ENCODE peak calls at places on chromosomes 5 and 9, in nine cellular contexts. M is kidney; C is activated T-helper 1 cell treated with Interleukin-2 at 50 U/mL for 16 hours; O is astrocyte of the spinal cord; A is NCI-H1694 treated with DMSO at 0.1 percent for 48 hours; I is T-cell; Q is activated CD4-positive, alpha-beta T cell treated with anti-CD3 and anti-CD28 coated beads for 24 hours; H is foreskin fibroblast; E is stomach. Y is an unnamed sample.

GRCh38 chr9:16532272-16532671 is 338.2 kb downstream of the BNC2 start:
- DNase-seq in M (no peak), C (no peak), O (no peak), A (no peak), I (no peak), Q (no peak), H (no peak), E (no peak), Y (no peak)

GRCh38 chr5:52990531-52990925 is 1.4 kb downstream of the ITGA2 start:
- DNase-seq in M (no peak), C (no peak), O (no peak), A (no peak), I (no peak), Q (no peak), H (no peak), E (no peak), Y (no peak)

GRCh38 chr9:101463397-101463796 is 27.8 kb upstream of the ALDOB start:
- DNase-seq in M (no peak), C (no peak), O (peak), A (no peak), I (no peak), Q (no peak), H (peak), E (no peak), Y (no peak)

GRCh38 chr9:134557331-134557730 is 84.3 kb upstream of the COL5A1 start:
- DNase-seq in M (peak), C (no peak), O (no peak), A (no peak), I (no peak), Q (no peak), H (no peak), E (no peak), Y (peak)

GRCh38 chr9:6106576-6107339 is 91.3 kb upstream of the RANBP6 start:
- DNase-seq in M (no peak), C (no peak), O (no peak), A (peak), I (no peak), Q (no peak), H (peak), E (no peak), Y (peak)

GRCh38 chr9:115058684-115059315 is 59.2 kb downstream of the TNC start:
- DNase-seq in M (peak), C (no peak), O (peak), A (no peak), I (no peak), Q (no peak), H (peak), E (no peak), Y (no peak)

GRCh38 chr5:148937239-148937638 is 110.8 kb downstream of the ADRB2 start:
- DNase-seq in M (no peak), C (no peak), O (no peak), A (no peak), I (no peak), Q (no peak), H (no peak), E (no peak), Y (no peak)

GRCh38 chr5:79829260-79829659 is 139.6 kb downstream of the CMYA5 start:
- DNase-seq in M (no peak), C (no peak), O (no peak), A (no peak), I (no peak), Q (no peak), H (no peak), E (no peak), Y (peak)

GRCh38 chr9:91949946-91950664 is at the start of gene ROR2:
- DNase-seq in M (peak), C (peak), O (peak), A (peak), I (no peak), Q (peak), H (no peak), E (peak), Y (peak)

GRCh38 chr5:35087971-35088370 is 40.2 kb upstream of the AGXT2 start:
- DNase-seq in M (no peak), C (no peak), O (peak), A (no peak), I (no peak), Q (no peak), H (peak), E (no peak), Y (no peak)

GRCh38 chr9:134591082-134591571 is 50.5 kb upstream of the COL5A1 start:
- DNase-seq in M (no peak), C (no peak), O (no peak), A (no peak), I (no peak), Q (no peak), H (no peak), E (no peak), Y (no peak)

GRCh38 chr5:59709833-59710232 is 183.7 kb downstream of the PDE4D start:
- DNase-seq in M (no peak), C (no peak), O (peak), A (no peak), I (no peak), Q (no peak), H (peak), E (peak), Y (peak)

GRCh38 chr5:55223219-55223987 is 3.7 kb downstream of the MCIDAS start:
- DNase-seq in M (no peak), C (no peak), O (no peak), A (no peak), I (no peak), Q (no peak), H (no peak), E (no peak), Y (peak)

GRCh38 chr5:41305056-41305455 is 91.7 kb upstream of the C6 start:
- DNase-seq in M (no peak), C (no peak), O (no peak), A (no peak), I (no peak), Q (no peak), H (no peak), E (no peak), Y (no peak)

GRCh38 chr5:89337-90286 is 2.4 kb upstream of the PLEKHG4B start:
- DNase-seq in M (no peak), C (no peak), O (no peak), A (no peak), I (no peak), Q (no peak), H (no peak), E (no peak), Y (no peak)

GRCh38 chr5:141477169-141477568 is 1.4 kb downstream of the PCDHGC3 start:
- DNase-seq in M (no peak), C (no peak), O (no peak), A (no peak), I (no peak), Q (no peak), H (no peak), E (no peak), Y (no peak)

GRCh38 chr5:37776826-37777225 is 63.0 kb downstream of the GDNF start:
- DNase-seq in M (no peak), C (no peak), O (peak), A (no peak), I (no peak), Q (no peak), H (peak), E (no peak), Y (peak)

GRCh38 chr9:9499546-9499945 is 1113.3 kb downstream of the PTPRD start:
- DNase-seq in M (no peak), C (no peak), O (no peak), A (no peak), I (no peak), Q (no peak), H (no peak), E (no peak), Y (no peak)

GRCh38 chr5:172800088-172800551 is 29.1 kb upstream of the DUSP1 start:
- DNase-seq in M (peak), C (no peak), O (peak), A (no peak), I (no peak), Q (no peak), H (peak), E (peak), Y (peak)

GRCh38 chr5:149800563-149801103 is 70.5 kb downstream of the PPARGC1B start:
- DNase-seq in M (no peak), C (no peak), O (no peak), A (no peak), I (no peak), Q (no peak), H (no peak), E (no peak), Y (no peak)

GRCh38 chr5:55509097-55509496 is 25.7 kb downstream of the PLPP1 start:
- DNase-seq in M (no peak), C (no peak), O (no peak), A (no peak), I (no peak), Q (no peak), H (no peak), E (no peak), Y (no peak)

GRCh38 chr5:103174147-103174546 is 54.0 kb downstream of the PPIP5K2 start:
- DNase-seq in M (no peak), C (no peak), O (no peak), A (no peak), I (no peak), Q (no peak), H (no peak), E (no peak), Y (no peak)

GRCh38 chr5:71011194-71011792 is 13.8 kb downstream of the NAIP start:
- DNase-seq in M (no peak), C (no peak), O (no peak), A (no peak), I (no peak), Q (no peak), H (no peak), E (no peak), Y (no peak)

GRCh38 chr5:110612778-110613396 is 113.6 kb downstream of the TMEM232 start:
- DNase-seq in M (no peak), C (no peak), O (no peak), A (no peak), I (no peak), Q (no peak), H (no peak), E (no peak), Y (no peak)

GRCh38 chr9:115250646-115251045 is 132.7 kb upstream of the TNC start:
- DNase-seq in M (no peak), C (no peak), O (peak), A (no peak), I (no peak), Q (no peak), H (peak), E (no peak), Y (peak)

GRCh38 chr9:124054671-124055212 is 43.2 kb downstream of the LHX2 start:
- DNase-seq in M (no peak), C (no peak), O (peak), A (no peak), I (no peak), Q (peak), H (peak), E (no peak), Y (no peak)

GRCh38 chr5:130546216-130546615 is 618.8 kb downstream of the HINT1 start:
- DNase-seq in M (no peak), C (no peak), O (peak), A (no peak), I (no peak), Q (no peak), H (no peak), E (no peak), Y (no peak)

GRCh38 chr5:124905256-124905655 is 158.8 kb upstream of the ZNF608 start:
- DNase-seq in M (no peak), C (no peak), O (no peak), A (no peak), I (no peak), Q (no peak), H (no peak), E (no peak), Y (no peak)

Y was measured in hepatocyte.